ENCODE peak calls at places on chromosomes 6 and 20, in four cellular contexts. Q is H1, J is GM12878, B is K562. V is an unnamed sample.
A peak's percentile ranks its signal among the peaks of the same experiment; 100 is the strongest.

GRCh38 chr20:61937146-61937962 is 128.3 kb downstream of the TAF4 start:
- DNase-seq in Q (peak; percentile 43), J (no peak), B (no peak), V (no peak)

GRCh38 chr6:139625998-139626975 is 251.8 kb upstream of the CITED2 start:
- DNase-seq in Q (no peak), J (no peak), B (no peak), V (no peak)

GRCh38 chr6:132084811-132085509 is 133.8 kb upstream of the CCN2 start:
- DNase-seq in Q (no peak), J (peak; percentile 15), B (no peak), V (no peak)

GRCh38 chr6:37690964-37691735 is 6.5 kb downstream of the MDGA1 start:
- DNase-seq in Q (no peak), J (no peak), B (no peak), V (no peak)

GRCh38 chr6:582370-582769 is 74.5 kb downstream of the HUS1B start:
- DNase-seq in Q (peak; percentile 63), J (no peak), B (no peak), V (no peak)

GRCh38 chr6:150238294-150238693 is 95.5 kb downstream of the PPP1R14C start:
- DNase-seq in Q (no peak), J (no peak), B (no peak), V (peak; percentile 6)

GRCh38 chr6:53465732-53466131 is 79.2 kb downstream of the GCLC start:
- DNase-seq in Q (no peak), J (no peak), B (no peak), V (no peak)

GRCh38 chr6:32950449-32950848 is 2.4 kb downstream of the HLA-DMA start:
- DNase-seq in Q (no peak), J (no peak), B (no peak), V (no peak)

GRCh38 chr6:35048631-35049083 is 92.5 kb downstream of the TCP11 start:
- DNase-seq in Q (no peak), J (no peak), B (no peak), V (peak; percentile 30)

GRCh38 chr6:158970640-158971291 is 29.2 kb downstream of the RSPH3 start:
- DNase-seq in Q (no peak), J (no peak), B (no peak), V (no peak)

DNA sequence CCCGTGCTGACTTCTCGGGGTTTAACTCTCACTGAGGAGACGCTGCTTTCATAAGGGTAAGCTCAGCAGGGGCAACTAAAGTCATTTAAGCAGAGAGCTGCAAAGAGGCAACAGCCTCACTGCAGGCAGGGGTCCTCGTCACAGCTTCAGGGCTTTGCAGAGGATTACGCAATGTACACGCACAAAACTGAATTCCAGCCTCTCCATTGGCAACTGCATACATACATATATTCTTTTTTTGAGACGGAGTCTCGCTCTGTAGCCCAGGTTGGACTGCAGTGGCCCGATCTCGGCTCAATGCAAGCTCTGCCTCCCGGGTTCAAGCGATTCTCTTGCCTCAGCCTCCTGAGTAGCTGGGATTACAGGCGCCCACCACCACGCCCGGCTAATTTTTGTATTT is 2.4 kb downstream of the GMEB2 start:
- DNase-seq in Q (no peak), J (no peak), B (no peak), V (no peak)
- TF ChIP-seq NRF1 in Q (no peak), J (no peak), B (no peak), V (no peak)

GRCh38 chr6:136525586-136526195 is 24.5 kb downstream of the MAP7 start:
- DNase-seq in Q (no peak), J (no peak), B (no peak), V (no peak)
- TF ChIP-seq NRF1 in Q (no peak), J (no peak), B (no peak), V (no peak)

GRCh38 chr6:148818939-148819575 is 72.2 kb downstream of the UST start:
- DNase-seq in Q (no peak), J (no peak), B (no peak), V (no peak)
- TF ChIP-seq NRF1 in Q (no peak), J (no peak), B (no peak), V (no peak)

DNA sequence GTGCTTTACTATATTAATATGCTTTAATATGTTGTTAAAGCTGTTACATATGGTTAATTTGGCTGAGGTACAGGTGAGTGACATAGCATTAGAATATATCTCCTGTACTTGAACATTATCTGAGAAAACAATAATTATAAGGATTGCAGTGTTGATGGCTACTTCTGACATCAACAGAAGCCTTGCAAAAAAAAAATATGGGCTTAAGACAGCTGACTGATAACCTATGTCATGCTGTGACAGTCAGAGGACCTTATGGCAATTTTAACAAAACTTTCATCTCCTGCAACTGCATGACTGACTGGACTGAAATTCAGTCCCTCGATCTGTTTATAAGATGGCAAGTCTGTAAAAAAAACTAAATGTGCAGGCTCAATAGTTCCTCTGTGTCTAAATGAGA is 27.5 kb upstream of the TBX18 start:
- DNase-seq in Q (no peak), J (no peak), B (no peak), V (no peak)
- TF ChIP-seq NRF1 in Q (no peak), J (no peak), B (no peak), V (no peak)

GRCh38 chr6:68343901-68344300 is 291.2 kb upstream of the ADGRB3 start:
- DNase-seq in Q (peak; percentile 58), J (no peak), B (peak; percentile 53), V (peak; percentile 5)
- TF ChIP-seq NRF1 in Q (no peak), J (no peak), B (no peak), V (no peak)

GRCh38 chr6:111765681-111766523 is 107.3 kb downstream of the FYN start:
- DNase-seq in Q (no peak), J (no peak), B (no peak), V (no peak)

GRCh38 chr6:111763381-111763780 is 109.9 kb downstream of the FYN start:
- DNase-seq in Q (no peak), J (no peak), B (no peak), V (no peak)

GRCh38 chr6:111761783-111762312 is 111.4 kb downstream of the FYN start:
- DNase-seq in Q (no peak), J (no peak), B (no peak), V (no peak)

GRCh38 chr6:111766524-111766857 is 106.8 kb downstream of the FYN start:
- DNase-seq in Q (no peak), J (no peak), B (no peak), V (no peak)

GRCh38 chr6:111764238-111765182 is 108.7 kb downstream of the FYN start:
- DNase-seq in Q (no peak), J (peak; percentile 94), B (no peak), V (no peak)
- TF ChIP-seq NRF1 in Q (no peak), J (no peak), B (no peak), V (no peak)

DNA sequence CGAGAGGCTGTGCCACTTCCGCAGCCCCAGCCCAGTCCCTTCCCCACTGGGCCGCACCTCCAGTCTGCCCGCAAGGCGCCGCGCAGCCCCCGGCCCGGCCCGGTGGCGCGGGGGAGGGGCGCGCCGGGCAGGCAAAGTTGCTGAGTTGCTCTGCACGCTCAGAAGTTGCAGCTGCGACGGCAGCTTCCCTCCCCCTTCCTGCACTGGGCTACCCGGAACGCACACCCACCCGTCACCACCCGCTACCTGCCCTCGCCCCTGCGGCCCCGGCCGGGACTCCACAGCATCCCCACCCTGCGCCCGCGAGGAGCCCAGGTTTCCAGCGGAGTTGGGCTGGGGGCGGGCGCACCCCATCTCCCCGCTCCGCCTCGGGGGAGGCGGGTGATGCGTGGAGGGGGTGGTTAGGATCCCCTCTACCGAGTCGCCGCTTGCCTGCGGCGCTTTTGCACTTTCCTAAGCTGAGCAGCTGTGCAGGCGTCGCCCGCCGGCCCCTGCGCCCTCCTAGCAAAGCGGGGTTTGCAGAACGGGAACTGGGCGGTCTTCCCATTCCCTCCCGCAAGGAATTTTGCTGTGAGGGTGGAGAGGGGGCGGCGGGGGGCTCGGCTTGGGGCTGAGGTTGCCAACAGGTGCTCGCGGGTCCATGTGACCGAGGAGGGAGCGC is 55.9 kb upstream of the RREB1 start:
- DNase-seq in Q (no peak), J (no peak), B (no peak), V (peak; percentile 64)
- TF ChIP-seq NRF1 in Q (no peak), J (no peak), B (no peak), V (no peak)

DNA sequence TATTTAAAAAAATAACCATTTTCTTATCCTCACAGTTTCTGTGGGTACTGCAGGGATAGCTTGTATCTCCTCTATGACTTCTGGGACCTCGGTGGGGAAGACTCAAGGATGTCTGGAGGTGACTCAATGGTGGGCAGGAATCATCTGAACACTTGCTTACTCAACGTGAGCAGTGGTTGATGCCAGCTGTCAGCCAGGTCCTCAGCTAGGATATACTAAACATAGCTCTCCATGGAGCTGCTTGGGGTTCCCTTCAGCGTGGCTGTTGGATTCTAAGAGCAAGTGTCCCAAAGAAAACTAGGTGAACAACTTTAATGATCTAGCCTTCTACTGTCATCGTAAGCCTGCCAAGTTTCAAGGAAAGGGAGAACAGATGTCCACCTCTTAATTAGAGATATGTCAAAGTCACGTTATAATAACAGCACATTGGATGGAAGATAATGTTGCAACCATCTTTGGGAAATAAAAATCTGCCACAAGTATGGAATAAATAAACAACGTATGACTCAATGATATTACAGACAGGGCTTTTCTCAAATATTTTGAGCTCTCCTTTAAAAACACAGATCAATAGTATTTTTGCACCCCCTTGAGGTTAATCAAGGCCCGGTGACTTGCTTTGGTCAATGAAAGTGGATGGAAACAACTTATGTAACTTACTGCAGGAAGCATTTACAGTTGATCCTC is 6.8 kb upstream of the HEBP2 start:
- DNase-seq in Q (no peak), J (no peak), B (no peak), V (no peak)
- TF ChIP-seq NRF1 in Q (no peak), J (no peak), B (no peak), V (no peak)

GRCh38 chr20:46305973-46306360 is 2.3 kb downstream of the CDH22 start:
- DNase-seq in Q (no peak), J (no peak), B (no peak), V (no peak)

GRCh38 chr20:46307139-46307998 is 929 bp downstream of the CDH22 start:
- DNase-seq in Q (peak; percentile 89), J (no peak), B (peak; percentile 89), V (peak; percentile 89)

GRCh38 chr20:46308258-46309157 is at the start of gene CDH22:
- DNase-seq in Q (peak; percentile 66), J (no peak), B (peak; percentile 67), V (peak; percentile 91)

GRCh38 chr20:46306743-46307138 is 1.6 kb downstream of the CDH22 start:
- DNase-seq in Q (no peak), J (no peak), B (no peak), V (no peak)

DNA sequence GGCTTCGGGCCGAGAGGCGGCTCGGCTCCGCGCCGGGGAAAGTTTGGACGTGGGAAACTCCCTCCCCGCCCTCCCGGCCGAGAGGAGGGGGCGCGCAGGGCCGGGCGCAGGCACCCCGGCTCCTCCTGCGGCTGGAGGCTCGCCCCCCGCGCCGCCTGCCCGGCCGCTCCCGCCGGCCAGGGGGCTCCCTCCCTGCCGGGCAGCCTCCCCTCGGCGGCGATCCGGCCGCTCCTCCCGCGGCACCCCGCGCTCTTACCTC is 370 bp downstream of the CDH22 start:
- DNase-seq in Q (no peak), J (no peak), B (no peak), V (peak; percentile 73)
- TF ChIP-seq NRF1 in Q (no peak), J (no peak), B (no peak), V (no peak)

V was measured in SK-N-SH.